ENCODE peak calls at places on chromosomes 6 and 20, in ten cellular contexts. One of them, this sample, is unnamed.

GRCh38 chr20:62966212-62967148 is 14.0 kb downstream of the SLC17A9 start:
- DNase-seq in RPMI7951: no peak
- DNase-seq in activated B cell treated with CpG ODN at 0.5 μM for 24 hours: no peak
- DNase-seq in PC-9: no peak
- DNase-seq in T-cell: no peak
- DNase-seq in occipital lobe: no peak
- DNase-seq in activated naive CD4-positive, alpha-beta T cell: no peak
- DNase-seq in DMS153: no peak
- DNase-seq in MV-4-11: no peak
- DNase-seq in HT-29: no peak
- DNase-seq in this sample: no peak

GRCh38 chr6:40545954-40546353 is 41.2 kb downstream of the LRFN2 start:
- DNase-seq in PC-9: no peak
- DNase-seq in HT-29: no peak
- DNase-seq in T-cell: no peak
- DNase-seq in activated B cell treated with CpG ODN at 0.5 μM for 24 hours: no peak
- DNase-seq in DMS153: no peak
- DNase-seq in MV-4-11: no peak
- DNase-seq in occipital lobe: no peak
- DNase-seq in RPMI7951: no peak
- DNase-seq in activated naive CD4-positive, alpha-beta T cell: no peak
- DNase-seq in this sample: no peak

GRCh38 chr6:163188746-163189145 is 225.8 kb upstream of the QKI start:
- DNase-seq in activated B cell treated with CpG ODN at 0.5 μM for 24 hours: no peak
- DNase-seq in PC-9: no peak
- DNase-seq in MV-4-11: no peak
- DNase-seq in RPMI7951: no peak
- DNase-seq in T-cell: no peak
- DNase-seq in activated naive CD4-positive, alpha-beta T cell: no peak
- DNase-seq in DMS153: no peak
- DNase-seq in occipital lobe: no peak
- DNase-seq in HT-29: no peak
- DNase-seq in this sample: no peak

GRCh38 chr6:3026811-3027626 is 27.3 kb downstream of the NQO2 start:
- DNase-seq in RPMI7951: peak
- DNase-seq in HT-29: no peak
- DNase-seq in DMS153: no peak
- DNase-seq in occipital lobe: no peak
- DNase-seq in PC-9: no peak
- DNase-seq in T-cell: peak
- DNase-seq in activated B cell treated with CpG ODN at 0.5 μM for 24 hours: peak
- DNase-seq in MV-4-11: peak
- DNase-seq in activated naive CD4-positive, alpha-beta T cell: peak
- DNase-seq in this sample: no peak

GRCh38 chr6:136628996-136629395 is 78.8 kb upstream of the MAP7 start:
- DNase-seq in DMS153: no peak
- DNase-seq in activated B cell treated with CpG ODN at 0.5 μM for 24 hours: no peak
- DNase-seq in RPMI7951: no peak
- DNase-seq in activated naive CD4-positive, alpha-beta T cell: no peak
- DNase-seq in PC-9: no peak
- DNase-seq in HT-29: no peak
- DNase-seq in MV-4-11: no peak
- DNase-seq in T-cell: no peak
- DNase-seq in occipital lobe: no peak
- DNase-seq in this sample: no peak

GRCh38 chr6:127302728-127303675 is 36.3 kb downstream of the RNF146 start:
- DNase-seq in RPMI7951: peak
- DNase-seq in PC-9: peak
- DNase-seq in DMS153: peak
- DNase-seq in occipital lobe: no peak
- DNase-seq in HT-29: peak
- DNase-seq in activated naive CD4-positive, alpha-beta T cell: no peak
- DNase-seq in activated B cell treated with CpG ODN at 0.5 μM for 24 hours: no peak
- DNase-seq in T-cell: peak
- DNase-seq in MV-4-11: peak
- DNase-seq in this sample: no peak

GRCh38 chr6:5215181-5215580 is 45.6 kb downstream of the LYRM4 start:
- DNase-seq in PC-9: no peak
- DNase-seq in DMS153: no peak
- DNase-seq in HT-29: no peak
- DNase-seq in RPMI7951: no peak
- DNase-seq in T-cell: no peak
- DNase-seq in MV-4-11: no peak
- DNase-seq in activated naive CD4-positive, alpha-beta T cell: no peak
- DNase-seq in occipital lobe: no peak
- DNase-seq in activated B cell treated with CpG ODN at 0.5 μM for 24 hours: no peak
- DNase-seq in this sample: no peak

GRCh38 chr20:47753571-47754120 is 31.6 kb downstream of the SULF2 start:
- DNase-seq in T-cell: no peak
- DNase-seq in DMS153: no peak
- DNase-seq in activated naive CD4-positive, alpha-beta T cell: no peak
- DNase-seq in MV-4-11: no peak
- DNase-seq in PC-9: no peak
- DNase-seq in activated B cell treated with CpG ODN at 0.5 μM for 24 hours: no peak
- DNase-seq in HT-29: no peak
- DNase-seq in RPMI7951: no peak
- DNase-seq in occipital lobe: no peak
- DNase-seq in this sample: no peak

GRCh38 chr20:3420211-3420707 is 12.8 kb upstream of the DNAAF9 start:
- DNase-seq in occipital lobe: peak
- DNase-seq in activated naive CD4-positive, alpha-beta T cell: no peak
- DNase-seq in MV-4-11: peak
- DNase-seq in T-cell: no peak
- DNase-seq in activated B cell treated with CpG ODN at 0.5 μM for 24 hours: no peak
- DNase-seq in HT-29: no peak
- DNase-seq in RPMI7951: peak
- DNase-seq in DMS153: peak
- DNase-seq in PC-9: no peak
- DNase-seq in this sample: no peak

This sample was measured in aorta.